ENCODE peak calls at places on chromosomes 4 and X, in four cellular contexts. One of them, this sample, is unnamed. For H3F3A, the result is how much of the 10 kb centered on the place peaks cover.

GRCh38 chr4:17535906-17536305 is 20.9 kb downstream of the CLRN2 start:
- DNase-seq in MM.1S: no peak
- DNase-seq in PC-3: no peak
- DNase-seq in GM23248: no peak
- DNase-seq in this sample: no peak

GRCh38 chr4:155903453-155903852 is at the start of gene TDO2:
- DNase-seq in MM.1S: no peak
- DNase-seq in GM23248: no peak
- DNase-seq in PC-3: no peak
- DNase-seq in this sample: no peak

GRCh38 chr4:161650812-161651211 is 513.0 kb downstream of the FSTL5 start:
- DNase-seq in GM23248: no peak
- DNase-seq in MM.1S: no peak
- DNase-seq in PC-3: no peak
- DNase-seq in this sample: no peak

GRCh38 chr4:136395212-136395722 is 1137.0 kb downstream of the PCDH18 start:
- DNase-seq in MM.1S: no peak
- DNase-seq in GM23248: no peak
- DNase-seq in PC-3: no peak
- DNase-seq in this sample: no peak

GRCh38 chrX:12901486-12901885 is 4.9 kb upstream of the TLR8 start:
- DNase-seq in MM.1S: peak
- DNase-seq in GM23248: peak
- DNase-seq in PC-3: peak
- DNase-seq in this sample: peak

GRCh38 chr4:31334086-31334910 is 614.1 kb downstream of the PCDH7 start:
- DNase-seq in GM23248: no peak
- DNase-seq in MM.1S: no peak
- DNase-seq in PC-3: peak
- DNase-seq in this sample: no peak

GRCh38 chr4:147958459-147959065 is 226.7 kb downstream of the ARHGAP10 start:
- DNase-seq in MM.1S: no peak
- DNase-seq in GM23248: no peak
- DNase-seq in PC-3: no peak
- DNase-seq in this sample: no peak

GRCh38 chrX:23720117-23720677 is 22.9 kb downstream of the ACOT9 start:
- DNase-seq in PC-3: no peak
- DNase-seq in MM.1S: no peak
- DNase-seq in GM23248: no peak
- DNase-seq in this sample: no peak

GRCh38 chrX:9337056-9337455 is 127.8 kb upstream of the TBL1X start:
- DNase-seq in MM.1S: no peak
- DNase-seq in GM23248: peak
- DNase-seq in PC-3: no peak
- DNase-seq in this sample: no peak

GRCh38 chrX:39527045-39527444 is 570.7 kb downstream of the BCOR start:
- DNase-seq in PC-3: no peak
- DNase-seq in MM.1S: no peak
- DNase-seq in GM23248: peak
- DNase-seq in this sample: no peak

GRCh38 chrX:17592117-17592516 is 145.2 kb upstream of the SCML1 start:
- DNase-seq in GM23248: peak
- DNase-seq in PC-3: peak
- DNase-seq in MM.1S: no peak
- DNase-seq in this sample: no peak

GRCh38 chr4:25500626-25501318 is 123.7 kb downstream of the ANAPC4 start:
- DNase-seq in PC-3: no peak
- DNase-seq in GM23248: no peak
- DNase-seq in MM.1S: no peak
- DNase-seq in this sample: peak

GRCh38 chr4:24999392-25000104 is 31.2 kb downstream of the LGI2 start:
- DNase-seq in MM.1S: no peak
- DNase-seq in PC-3: no peak
- DNase-seq in GM23248: no peak
- DNase-seq in this sample: peak

GRCh38 chr4:137644201-137644600 is 111.9 kb upstream of the PCDH18 start:
- DNase-seq in PC-3: peak
- DNase-seq in MM.1S: no peak
- DNase-seq in GM23248: peak
- DNase-seq in this sample: no peak

GRCh38 chrX:28312965-28313364 is 274.3 kb upstream of the IL1RAPL1 start:
- DNase-seq in GM23248: no peak
- DNase-seq in PC-3: peak
- DNase-seq in MM.1S: peak
- DNase-seq in this sample: no peak

GRCh38 chrX:55522577-55523254 is 33.1 kb upstream of the USP51 start:
- DNase-seq in GM23248: no peak
- DNase-seq in MM.1S: no peak
- DNase-seq in PC-3: no peak
- DNase-seq in this sample: no peak

GRCh38 chr4:24472514-24473308 is 111.6 kb downstream of the DHX15 start:
- DNase-seq in PC-3: peak
- DNase-seq in MM.1S: peak
- DNase-seq in GM23248: peak
- DNase-seq in this sample: peak

GRCh38 chr4:43564601-43565000 is 672.1 kb downstream of the GRXCR1 start:
- DNase-seq in PC-3: no peak
- DNase-seq in GM23248: no peak
- DNase-seq in MM.1S: no peak
- DNase-seq in this sample: no peak

GRCh38 chr4:187460016-187460415 is 535.6 kb upstream of the ZFP42 start:
- DNase-seq in MM.1S: no peak
- DNase-seq in GM23248: no peak
- DNase-seq in PC-3: no peak
- DNase-seq in this sample: no peak

GRCh38 chr4:181150173-181150572 is 1093.0 kb upstream of the TENM3 start:
- DNase-seq in GM23248: no peak
- DNase-seq in MM.1S: no peak
- DNase-seq in PC-3: no peak
- DNase-seq in this sample: no peak

GRCh38 chrX:113195949-113196348 is 355.3 kb upstream of the AMOT start:
- DNase-seq in PC-3: no peak
- DNase-seq in GM23248: no peak
- DNase-seq in MM.1S: no peak
- DNase-seq in this sample: no peak

GRCh38 chr4:75672461-75673026 is 667 bp downstream of the G3BP2 start:
- DNase-seq in GM23248: peak
- DNase-seq in PC-3: peak
- DNase-seq in MM.1S: peak
- DNase-seq in this sample: peak

GRCh38 chrX:48520455-48520854 is 1.2 kb upstream of the EBP start:
- DNase-seq in GM23248: no peak
- DNase-seq in PC-3: no peak
- DNase-seq in MM.1S: no peak
- DNase-seq in this sample: no peak

GRCh38 chr4:94690851-94691254 is 66.9 kb upstream of the BMPR1B start:
- DNase-seq in GM23248: peak
- DNase-seq in MM.1S: no peak
- DNase-seq in PC-3: peak
- DNase-seq in this sample: no peak

GRCh38 chr4:139866270-139866962 is 200.8 kb downstream of the MGST2 start:
- DNase-seq in GM23248: no peak
- DNase-seq in PC-3: no peak
- DNase-seq in MM.1S: no peak
- DNase-seq in this sample: no peak

GRCh38 chrX:45598841-45599240 is 398.2 kb upstream of the DIPK2B start:
- DNase-seq in PC-3: no peak
- DNase-seq in MM.1S: no peak
- DNase-seq in GM23248: peak
- DNase-seq in this sample: no peak

GRCh38 chr4:139872274-139872673 is 206.7 kb downstream of the MGST2 start:
- DNase-seq in MM.1S: no peak
- DNase-seq in PC-3: peak
- DNase-seq in GM23248: peak
- DNase-seq in this sample: no peak

GRCh38 chr4:186172551-186172950 is 18.8 kb upstream of the CYP4V2 start:
- DNase-seq in PC-3: no peak
- DNase-seq in GM23248: no peak
- DNase-seq in MM.1S: no peak
- DNase-seq in this sample: no peak

GRCh38 chrX:39643533-39643932 is 454.2 kb downstream of the BCOR start:
- DNase-seq in MM.1S: no peak
- DNase-seq in PC-3: no peak
- DNase-seq in GM23248: no peak
- DNase-seq in this sample: no peak

GRCh38 chr4:138494931-138495330 is 252.8 kb upstream of the SLC7A11 start:
- DNase-seq in MM.1S: no peak
- DNase-seq in PC-3: peak
- DNase-seq in GM23248: peak
- DNase-seq in this sample: peak

GRCh38 chrX:140298946-140299345 is 205.9 kb downstream of the SOX3 start:
- DNase-seq in MM.1S: no peak
- DNase-seq in GM23248: no peak
- DNase-seq in PC-3: no peak
- DNase-seq in this sample: no peak

GRCh38 chrX:17459008-17459407 is 84.0 kb downstream of the NHS start:
- DNase-seq in GM23248: peak
- DNase-seq in MM.1S: no peak
- DNase-seq in PC-3: no peak
- DNase-seq in this sample: no peak

GRCh38 chr4:1402516-1403101 is 3.6 kb downstream of the NKX1-1 start:
- DNase-seq in GM23248: peak
- DNase-seq in MM.1S: no peak
- DNase-seq in PC-3: no peak
- DNase-seq in this sample: no peak
- TF ChIP-seq EZH2 in GM23248: peak
- TF ChIP-seq EZH2 in MM.1S: no peak
- TF ChIP-seq EZH2 in PC-3: peak
- TF ChIP-seq EZH2 in this sample: peak

GRCh38 chr4:159487284-159487747 is 384.4 kb downstream of the RAPGEF2 start:
- DNase-seq in PC-3: peak
- DNase-seq in GM23248: peak
- DNase-seq in MM.1S: peak
- DNase-seq in this sample: peak
- H3K9ac ChIP-seq in PC-3: no peak
- H3K9ac ChIP-seq in GM23248: no peak
- H3K9ac ChIP-seq in MM.1S: no peak
- H3K9ac ChIP-seq in this sample: no peak

DNA sequence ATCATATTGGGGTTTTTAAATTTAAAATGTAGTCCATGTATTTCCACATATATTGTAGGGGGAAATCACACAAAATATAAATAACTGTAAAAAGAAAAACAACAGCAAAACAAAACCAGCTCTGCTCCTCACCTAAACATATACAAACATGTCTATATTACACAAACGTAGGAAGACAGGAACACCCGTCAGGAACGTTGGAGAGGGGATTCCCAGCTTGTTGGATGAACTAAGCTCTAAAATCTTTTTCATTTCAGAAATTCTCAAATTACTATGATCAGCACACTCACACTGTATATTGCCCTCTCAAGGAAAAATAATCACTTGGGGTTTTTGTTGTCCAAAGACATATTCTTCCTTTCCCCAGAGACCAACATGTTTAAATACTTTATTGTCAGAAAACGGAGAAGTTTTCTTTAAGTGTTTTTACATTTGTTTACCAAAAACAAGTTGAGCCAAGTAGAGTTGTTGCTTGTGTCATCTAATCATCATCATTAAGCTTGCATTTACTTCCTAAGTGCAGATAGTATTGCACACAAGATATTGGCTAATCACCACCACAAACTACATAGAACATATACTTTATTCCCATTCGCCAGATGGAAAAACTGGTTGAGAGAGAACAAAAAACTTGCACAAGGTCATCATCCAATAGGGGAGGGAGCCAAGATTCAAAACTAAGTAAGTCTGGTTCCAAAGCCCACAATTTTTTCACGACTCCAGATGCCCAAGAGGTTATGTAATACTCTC is 2.4 kb upstream of the TLR10 start:
- DNase-seq in PC-3: no peak
- DNase-seq in GM23248: no peak
- DNase-seq in MM.1S: no peak
- DNase-seq in this sample: no peak
- H3F3A ChIP-seq in PC-3: under half
- H3F3A ChIP-seq in GM23248: under half
- H3F3A ChIP-seq in MM.1S: under half
- H3F3A ChIP-seq in this sample: under half

GRCh38 chr4:173522160-173522873 is 7.7 kb downstream of the HAND2 start:
- DNase-seq in GM23248: peak
- DNase-seq in PC-3: no peak
- DNase-seq in MM.1S: no peak
- DNase-seq in this sample: peak
- TF ChIP-seq EZH2 in GM23248: no peak
- TF ChIP-seq EZH2 in PC-3: no peak
- TF ChIP-seq EZH2 in MM.1S: no peak
- TF ChIP-seq EZH2 in this sample: peak

GRCh38 chr4:67344594-67345380 is 200.5 kb downstream of the CENPC start:
- DNase-seq in MM.1S: no peak
- DNase-seq in GM23248: no peak
- DNase-seq in PC-3: no peak
- DNase-seq in this sample: no peak
- H3K9ac ChIP-seq in MM.1S: no peak
- H3K9ac ChIP-seq in GM23248: no peak
- H3K9ac ChIP-seq in PC-3: no peak
- H3K9ac ChIP-seq in this sample: no peak

This sample was measured in neural progenitor cell.